ENCODE peak calls at places on chromosomes 1 and 21, in five cellular contexts. One of them, this sample, is unnamed. For H3K4me1, the result is how much of the 10 kb centered on the place peaks cover.

GRCh38 chr1:225343618-225344017 is 84.2 kb downstream of the LBR start:
- DNase-seq in GM23248: peak
- DNase-seq in fibroblast of lung: peak
- DNase-seq in neural progenitor cell: no peak
- DNase-seq in DND-41: no peak
- DNase-seq in this sample: peak

GRCh38 chr1:156748670-156749428 is 2.6 kb downstream of the HDGF start:
- DNase-seq in GM23248: peak
- DNase-seq in fibroblast of lung: peak
- DNase-seq in neural progenitor cell: no peak
- DNase-seq in DND-41: no peak
- DNase-seq in this sample: no peak

GRCh38 chr1:28326980-28327379 is 1.9 kb upstream of the MED18 start:
- DNase-seq in GM23248: peak
- DNase-seq in fibroblast of lung: no peak
- DNase-seq in neural progenitor cell: no peak
- DNase-seq in DND-41: no peak
- DNase-seq in this sample: no peak

GRCh38 chr1:34684246-34684645 is 70.6 kb upstream of the GJB5 start:
- DNase-seq in GM23248: no peak
- DNase-seq in fibroblast of lung: no peak
- DNase-seq in neural progenitor cell: no peak
- DNase-seq in DND-41: peak
- DNase-seq in this sample: no peak

GRCh38 chr1:229556551-229556950 is 2.0 kb downstream of the ABCB10 start:
- DNase-seq in GM23248: peak
- DNase-seq in fibroblast of lung: no peak
- DNase-seq in neural progenitor cell: no peak
- DNase-seq in DND-41: no peak
- DNase-seq in this sample: no peak

GRCh38 chr1:248853668-248854375 is 5.1 kb downstream of the ZNF692 start:
- DNase-seq in GM23248: no peak
- DNase-seq in fibroblast of lung: no peak
- DNase-seq in neural progenitor cell: no peak
- DNase-seq in DND-41: no peak
- DNase-seq in this sample: no peak

GRCh38 chr1:154568165-154568815 is 712 bp downstream of the CHRNB2 start:
- DNase-seq in GM23248: no peak
- DNase-seq in fibroblast of lung: no peak
- DNase-seq in neural progenitor cell: no peak
- DNase-seq in DND-41: no peak
- DNase-seq in this sample: no peak

GRCh38 chr1:150960646-150961045 is 14.0 kb downstream of the CERS2 start:
- DNase-seq in GM23248: no peak
- DNase-seq in fibroblast of lung: no peak
- DNase-seq in neural progenitor cell: no peak
- DNase-seq in DND-41: no peak
- DNase-seq in this sample: no peak

GRCh38 chr1:62724430-62724829 is 36.2 kb upstream of the DOCK7 start:
- DNase-seq in GM23248: peak
- DNase-seq in fibroblast of lung: no peak
- DNase-seq in neural progenitor cell: no peak
- DNase-seq in DND-41: no peak
- DNase-seq in this sample: no peak

GRCh38 chr1:98975113-98975512 is 29.5 kb downstream of the PLPPR5 start:
- DNase-seq in GM23248: no peak
- DNase-seq in fibroblast of lung: peak
- DNase-seq in neural progenitor cell: no peak
- DNase-seq in DND-41: no peak
- DNase-seq in this sample: no peak

GRCh38 chr21:29114765-29115164 is 15.7 kb upstream of the MAP3K7CL start:
- DNase-seq in GM23248: peak
- DNase-seq in fibroblast of lung: peak
- DNase-seq in neural progenitor cell: peak
- DNase-seq in DND-41: no peak
- DNase-seq in this sample: no peak

GRCh38 chr1:9878421-9878820 is 31.6 kb downstream of the CTNNBIP1 start:
- DNase-seq in GM23248: no peak
- DNase-seq in fibroblast of lung: no peak
- DNase-seq in neural progenitor cell: no peak
- DNase-seq in DND-41: no peak
- DNase-seq in this sample: no peak

GRCh38 chr1:1353389-1354151 is 4.4 kb upstream of the DVL1 start:
- DNase-seq in GM23248: no peak
- DNase-seq in fibroblast of lung: no peak
- DNase-seq in neural progenitor cell: no peak
- DNase-seq in DND-41: no peak
- DNase-seq in this sample: no peak

GRCh38 chr1:5670590-5671350 is 321.5 kb downstream of the NPHP4 start:
- DNase-seq in GM23248: no peak
- DNase-seq in fibroblast of lung: no peak
- DNase-seq in neural progenitor cell: no peak
- DNase-seq in DND-41: no peak
- DNase-seq in this sample: no peak

GRCh38 chr1:229271448-229272120 is 673 bp downstream of the RAB4A start:
- DNase-seq in GM23248: peak
- DNase-seq in fibroblast of lung: peak
- DNase-seq in neural progenitor cell: peak
- DNase-seq in DND-41: peak
- DNase-seq in this sample: peak

GRCh38 chr1:43552813-43553212 is 22.1 kb downstream of the PTPRF start:
- DNase-seq in GM23248: peak
- DNase-seq in fibroblast of lung: peak
- DNase-seq in neural progenitor cell: no peak
- DNase-seq in DND-41: no peak
- DNase-seq in this sample: no peak
- H3K4me1 ChIP-seq in GM23248: under half
- H3K4me1 ChIP-seq in fibroblast of lung: under half
- H3K4me1 ChIP-seq in neural progenitor cell: under half
- H3K4me1 ChIP-seq in DND-41: under half
- H3K4me1 ChIP-seq in this sample: under half

GRCh38 chr21:42845296-42845965 is 33.9 kb downstream of the WDR4 start:
- DNase-seq in GM23248: no peak
- DNase-seq in fibroblast of lung: peak
- DNase-seq in neural progenitor cell: no peak
- DNase-seq in DND-41: no peak
- DNase-seq in this sample: no peak
- H3K4me1 ChIP-seq in GM23248: under half
- H3K4me1 ChIP-seq in fibroblast of lung: under half
- H3K4me1 ChIP-seq in neural progenitor cell: under half
- H3K4me1 ChIP-seq in DND-41: under half
- H3K4me1 ChIP-seq in this sample: under half

DNA sequence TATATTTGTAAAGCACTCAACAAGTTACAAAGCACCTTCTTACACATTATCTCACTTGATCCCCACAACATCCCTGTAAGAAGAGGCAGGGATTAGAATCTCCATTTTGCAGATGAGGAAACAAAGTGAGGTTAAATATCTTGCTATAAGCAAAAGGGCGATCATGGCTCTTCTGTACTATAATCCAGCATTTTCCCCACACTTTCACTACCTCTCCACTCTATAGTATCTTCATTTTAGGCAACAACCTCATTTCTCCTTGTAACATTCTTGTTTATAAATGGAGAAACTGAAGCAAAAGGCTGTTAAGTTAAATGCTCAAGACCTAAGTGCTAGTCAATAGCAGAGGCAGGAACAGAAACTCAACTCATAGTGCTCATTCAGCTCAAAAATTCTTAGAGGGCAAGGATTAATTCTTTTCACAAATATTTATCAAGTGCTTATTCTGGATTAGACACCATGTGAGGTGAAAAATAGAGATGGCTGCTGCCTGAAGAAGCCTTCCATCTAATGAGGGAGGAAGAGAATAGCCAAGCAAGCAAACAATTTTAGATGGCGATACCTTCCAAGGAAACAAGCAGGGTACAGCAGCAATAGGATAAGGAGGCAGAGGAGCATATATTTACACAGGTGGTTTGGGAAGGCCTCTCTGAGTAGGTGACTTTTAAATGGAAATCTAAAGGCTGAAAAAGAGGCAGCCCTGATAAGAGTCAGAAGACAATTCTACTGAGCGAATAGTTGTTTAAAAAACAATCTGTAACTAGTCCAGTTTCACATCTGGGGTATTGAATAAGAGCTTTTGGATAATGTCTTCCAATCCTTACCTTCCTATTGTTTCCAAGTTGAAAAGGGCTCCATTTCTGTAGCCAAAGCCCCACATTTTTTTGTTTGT is 3.5 kb downstream of the ERRFI1 start:
- DNase-seq in GM23248: no peak
- DNase-seq in fibroblast of lung: peak
- DNase-seq in neural progenitor cell: no peak
- DNase-seq in DND-41: no peak
- DNase-seq in this sample: no peak
- H3K4me1 ChIP-seq in GM23248: half or more
- H3K4me1 ChIP-seq in fibroblast of lung: under half
- H3K4me1 ChIP-seq in neural progenitor cell: half or more
- H3K4me1 ChIP-seq in DND-41: under half
- H3K4me1 ChIP-seq in this sample: under half

GRCh38 chr1:56541408-56541807 is 38.0 kb downstream of the PLPP3 start:
- DNase-seq in GM23248: no peak
- DNase-seq in fibroblast of lung: no peak
- DNase-seq in neural progenitor cell: no peak
- DNase-seq in DND-41: no peak
- DNase-seq in this sample: no peak
- H3K4me1 ChIP-seq in GM23248: under half
- H3K4me1 ChIP-seq in fibroblast of lung: under half
- H3K4me1 ChIP-seq in neural progenitor cell: under half
- H3K4me1 ChIP-seq in DND-41: under half
- H3K4me1 ChIP-seq in this sample: under half

DNA sequence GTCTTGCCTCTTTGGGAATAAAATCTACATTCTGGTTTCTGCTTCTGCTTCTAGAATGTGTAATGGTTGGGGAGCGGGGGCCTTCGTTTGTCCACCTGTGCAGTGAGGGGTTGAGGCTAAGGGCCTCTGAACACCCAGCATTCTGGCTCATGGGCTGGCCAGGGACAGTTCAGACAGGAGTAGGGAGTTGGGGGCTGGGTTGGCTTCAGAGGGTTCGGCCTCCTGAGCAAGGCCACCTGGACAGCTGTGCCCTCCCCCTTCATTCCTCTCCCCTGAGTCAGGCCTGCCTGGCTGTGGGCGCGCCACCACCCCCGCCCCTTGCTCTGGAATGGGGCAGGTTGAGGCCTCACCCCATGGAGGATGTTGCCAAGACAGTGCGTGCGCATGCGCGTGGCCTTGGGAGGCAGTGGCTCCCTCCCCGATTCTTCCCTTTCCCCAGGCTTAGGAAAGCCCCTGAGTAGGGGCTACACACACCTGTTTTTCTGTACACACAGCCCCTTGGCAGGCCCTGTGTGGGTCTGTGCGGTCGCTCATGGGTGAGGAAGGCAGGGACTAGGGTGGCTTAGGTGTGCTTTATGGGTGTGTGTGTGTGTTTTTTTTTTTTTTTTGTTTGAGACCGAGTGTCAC is 57.0 kb downstream of the YARS1 start:
- DNase-seq in GM23248: no peak
- DNase-seq in fibroblast of lung: peak
- DNase-seq in neural progenitor cell: peak
- DNase-seq in DND-41: no peak
- DNase-seq in this sample: no peak
- H3K4me1 ChIP-seq in GM23248: under half
- H3K4me1 ChIP-seq in fibroblast of lung: under half
- H3K4me1 ChIP-seq in neural progenitor cell: under half
- H3K4me1 ChIP-seq in DND-41: under half
- H3K4me1 ChIP-seq in this sample: under half

DNA sequence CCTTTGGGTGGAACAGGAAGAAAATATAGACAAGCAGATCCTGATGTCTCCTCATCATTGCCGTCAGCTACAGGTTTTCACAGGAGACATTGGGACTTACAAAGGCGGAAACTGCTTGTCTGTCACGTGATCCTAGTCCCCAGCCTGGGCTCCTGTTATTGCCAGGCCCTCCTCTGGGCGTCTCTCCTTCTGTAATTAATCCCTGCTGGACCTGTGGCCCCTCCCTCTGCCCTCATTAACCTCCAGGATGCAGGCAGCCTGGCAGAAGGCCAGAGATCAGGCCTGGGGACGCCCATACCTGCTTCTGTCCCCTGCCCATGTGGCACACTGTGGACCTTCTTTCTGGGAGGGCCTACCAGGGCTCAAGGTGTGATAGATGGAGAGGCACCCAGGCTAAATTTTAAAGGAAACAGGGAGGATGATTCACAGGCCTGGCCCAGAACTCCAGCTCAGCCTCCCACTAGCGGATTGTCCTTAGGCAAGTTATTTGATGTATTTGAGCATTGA is 2.4 kb downstream of the S100A5 start:
- DNase-seq in GM23248: peak
- DNase-seq in fibroblast of lung: peak
- DNase-seq in neural progenitor cell: peak
- DNase-seq in DND-41: no peak
- DNase-seq in this sample: peak
- H3K4me1 ChIP-seq in GM23248: under half
- H3K4me1 ChIP-seq in fibroblast of lung: under half
- H3K4me1 ChIP-seq in neural progenitor cell: under half
- H3K4me1 ChIP-seq in DND-41: under half
- H3K4me1 ChIP-seq in this sample: under half

DNA sequence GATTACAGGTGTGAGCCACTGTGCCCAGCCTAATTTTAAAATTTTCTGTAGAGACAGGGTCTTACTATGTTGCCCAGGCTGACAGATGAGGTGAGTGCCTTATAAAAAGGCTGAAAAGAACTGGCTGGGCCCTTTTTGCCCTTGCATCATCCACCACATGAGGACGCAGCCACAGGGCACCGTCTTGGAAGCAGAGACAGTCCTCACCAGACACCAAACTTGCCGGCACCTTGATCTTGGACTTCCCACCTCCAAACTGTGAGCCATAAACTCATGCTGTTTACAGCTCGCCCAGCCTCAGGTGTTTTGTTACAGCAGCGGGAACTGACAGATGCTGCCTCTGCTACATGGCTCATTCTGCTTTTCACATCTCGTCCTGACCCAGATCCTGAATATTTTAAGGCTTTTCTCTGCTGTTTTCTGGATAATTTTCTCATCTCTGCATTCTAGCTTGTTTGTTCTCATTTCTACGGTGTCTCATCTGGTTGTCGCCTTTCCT is 19.1 kb upstream of the PCBP3 start:
- DNase-seq in GM23248: no peak
- DNase-seq in fibroblast of lung: no peak
- DNase-seq in neural progenitor cell: no peak
- DNase-seq in DND-41: no peak
- DNase-seq in this sample: no peak
- H3K4me1 ChIP-seq in GM23248: under half
- H3K4me1 ChIP-seq in fibroblast of lung: under half
- H3K4me1 ChIP-seq in neural progenitor cell: under half
- H3K4me1 ChIP-seq in DND-41: under half
- H3K4me1 ChIP-seq in this sample: under half